ENCODE peak calls at places on chromosomes 6 and 20, in eight cellular contexts. D, H, Y, A, G, M, B and C are unnamed samples.

GRCh38 chr6:148516116-148517016 is 173.7 kb downstream of the SASH1 start:
- DNase-seq in D (peak), H (no peak), Y (no peak), A (no peak), G (no peak), M (no peak), B (no peak), C (no peak)

GRCh38 chr20:53445276-53445675 is 148.4 kb downstream of the ZNF217 start:
- DNase-seq in D (no peak), H (no peak), Y (no peak), A (no peak), G (no peak), M (no peak), B (no peak), C (no peak)

GRCh38 chr6:5905431-5906339 is 101.0 kb downstream of the NRN1 start:
- DNase-seq in D (no peak), H (peak), Y (no peak), A (peak), G (peak), M (no peak), B (peak), C (no peak)

GRCh38 chr6:168514216-168514615 is 73.2 kb downstream of the SMOC2 start:
- DNase-seq in D (no peak), H (peak), Y (no peak), A (no peak), G (no peak), M (no peak), B (no peak), C (no peak)

GRCh38 chr6:136784271-136784664 is 8.0 kb downstream of the MAP3K5 start:
- DNase-seq in D (no peak), H (no peak), Y (no peak), A (no peak), G (no peak), M (no peak), B (no peak), C (no peak)

GRCh38 chr6:28643017-28643740 is 117.5 kb downstream of the GPX5 start:
- DNase-seq in D (peak), H (no peak), Y (no peak), A (peak), G (peak), M (no peak), B (peak), C (peak)

GRCh38 chr6:45416700-45417099 is 39.0 kb upstream of the SUPT3H start:
- DNase-seq in D (no peak), H (no peak), Y (no peak), A (no peak), G (no peak), M (no peak), B (no peak), C (peak)

GRCh38 chr6:113774122-113774835 is 82.9 kb upstream of the MARCKS start:
- DNase-seq in D (no peak), H (no peak), Y (no peak), A (no peak), G (no peak), M (no peak), B (no peak), C (no peak)

GRCh38 chr6:37624121-37624520 is 73.6 kb downstream of the MDGA1 start:
- DNase-seq in D (no peak), H (no peak), Y (no peak), A (no peak), G (no peak), M (no peak), B (peak), C (no peak)

GRCh38 chr20:60242836-60243520 is 284.8 kb downstream of the CDH26 start:
- DNase-seq in D (no peak), H (no peak), Y (no peak), A (no peak), G (peak), M (no peak), B (peak), C (no peak)

GRCh38 chr6:37020426-37021211 is 15.2 kb downstream of the FGD2 start:
- DNase-seq in D (no peak), H (no peak), Y (no peak), A (no peak), G (no peak), M (no peak), B (no peak), C (no peak)

GRCh38 chr6:24981385-24981758 is 45.6 kb upstream of the RIPOR2 start:
- DNase-seq in D (peak), H (no peak), Y (no peak), A (peak), G (no peak), M (no peak), B (peak), C (no peak)

GRCh38 chr20:46757754-46758678 is 48.6 kb downstream of the SLC2A10 start:
- DNase-seq in D (peak), H (peak), Y (no peak), A (peak), G (peak), M (peak), B (peak), C (peak)

GRCh38 chr6:21046276-21046675 is 512.0 kb downstream of the CDKAL1 start:
- DNase-seq in D (no peak), H (no peak), Y (no peak), A (no peak), G (no peak), M (no peak), B (no peak), C (no peak)

GRCh38 chr20:33744773-33745385 is 13.1 kb downstream of the ZNF341 start:
- DNase-seq in D (no peak), H (no peak), Y (no peak), A (no peak), G (no peak), M (no peak), B (peak), C (no peak)

GRCh38 chr6:131367206-131367873 is 205.7 kb upstream of the ARG1 start:
- DNase-seq in D (no peak), H (no peak), Y (no peak), A (no peak), G (no peak), M (no peak), B (no peak), C (no peak)

GRCh38 chr6:63734923-63735322 is 99.3 kb downstream of the PHF3 start:
- DNase-seq in D (no peak), H (no peak), Y (no peak), A (no peak), G (no peak), M (no peak), B (peak), C (no peak)

GRCh38 chr6:8180327-8181161 is 78.2 kb upstream of the EEF1E1 start:
- DNase-seq in D (peak), H (no peak), Y (no peak), A (peak), G (peak), M (no peak), B (peak), C (peak)